ENCODE peak calls at places on chromosomes 13 and 19, in six cellular contexts. Q is transverse colon, E is IMR-90, I is tibial nerve, F is right lobe of liver, T is suprapubic skin. B is an unnamed sample.

GRCh38 chr13:103799028-103799427 is 732.8 kb upstream of the SLC10A2 start:
- DNase-seq in F (no peak), T (no peak), Q (no peak), E (no peak), I (no peak), B (no peak)

GRCh38 chr13:102277286-102277685 is 124.6 kb downstream of the FGF14 start:
- DNase-seq in F (no peak), I (no peak), Q (no peak), T (no peak), E (no peak), B (no peak)

GRCh38 chr13:61700663-61701062 is 285.0 kb upstream of the PCDH20 start:
- DNase-seq in Q (no peak), I (no peak), T (no peak), F (no peak), E (no peak), B (no peak)

GRCh38 chr19:6173190-6173589 is 37.7 kb downstream of the ACSBG2 start:
- DNase-seq in I (no peak), Q (no peak), T (no peak), E (no peak), F (no peak), B (no peak)

GRCh38 chr13:47069133-47069532 is 172.3 kb upstream of the HTR2A start:
- DNase-seq in I (no peak), T (no peak), E (no peak), Q (no peak), F (no peak), B (no peak)

GRCh38 chr19:58395220-58395978 is at the start of gene RNF225:
- DNase-seq in T (peak), I (no peak), E (no peak), F (no peak), Q (peak), B (no peak)

GRCh38 chr19:32124585-32124984 is 220.8 kb upstream of the ZNF507 start:
- DNase-seq in T (no peak), Q (no peak), E (no peak), I (no peak), F (no peak), B (no peak)

GRCh38 chr13:45878966-45879365 is 27.4 kb upstream of the SIAH3 start:
- DNase-seq in F (no peak), T (no peak), Q (no peak), I (no peak), E (no peak), B (no peak)

GRCh38 chr13:113815151-113816058 is 48.5 kb downstream of the GAS6 start:
- DNase-seq in I (no peak), T (no peak), E (no peak), Q (no peak), F (no peak), B (no peak)

GRCh38 chr19:38701455-38702063 is 42.7 kb downstream of the CAPN12 start:
- DNase-seq in F (peak), Q (peak), E (peak), T (no peak), I (no peak), B (no peak)

GRCh38 chr19:29811125-29812079 is at the start of gene CCNE1:
- DNase-seq in F (peak), E (peak), T (peak), I (peak), Q (peak), B (peak)
- TF ChIP-seq POLR2A in F (peak), E (no peak), T (no peak), I (no peak), Q (peak), B (no peak)

DNA sequence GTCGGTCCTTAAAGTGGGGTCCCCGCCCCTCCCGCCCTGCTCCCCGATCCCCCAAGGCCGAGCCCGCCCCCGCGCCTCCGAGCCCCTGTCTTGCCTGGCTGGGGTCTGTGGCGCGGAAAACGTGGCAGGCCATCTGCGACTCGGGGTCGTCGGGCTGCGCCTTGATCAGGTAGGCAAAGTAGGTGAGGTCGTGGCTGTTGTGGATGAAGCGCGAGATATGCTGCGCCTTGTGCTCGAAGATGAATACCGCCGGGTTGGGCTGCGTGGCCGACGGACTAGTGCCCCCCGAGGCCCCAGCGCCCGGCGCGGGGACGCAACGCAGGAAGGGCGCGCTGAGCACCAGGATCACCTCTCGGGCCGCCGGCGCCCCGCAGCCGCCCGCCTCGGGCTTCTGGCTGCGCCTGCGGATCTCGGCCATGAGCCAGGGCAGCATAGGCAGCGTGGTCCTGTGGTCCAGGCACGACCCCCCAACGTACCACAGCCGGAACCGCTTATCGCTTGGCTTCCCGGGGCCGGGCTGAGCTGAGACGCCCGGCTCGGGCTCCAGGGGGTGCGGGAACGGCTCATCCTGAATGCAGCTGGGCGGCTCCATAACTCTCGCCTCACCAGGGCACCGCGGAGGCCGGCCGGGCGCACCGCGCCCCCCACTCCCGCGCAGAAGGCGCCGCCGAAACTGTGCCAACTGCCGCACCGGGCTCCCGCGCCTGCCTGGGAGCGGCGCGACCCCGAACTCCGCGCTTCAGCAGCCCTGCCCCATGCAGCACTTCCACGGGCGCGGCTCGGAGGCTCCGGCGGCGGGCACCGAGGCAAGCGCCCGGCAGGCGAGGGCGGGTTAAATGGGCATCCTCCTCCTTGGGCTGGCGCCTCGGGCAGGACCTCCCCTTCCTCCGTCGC is 546 bp downstream of the TBC1D4 start:
- DNase-seq in Q (peak), E (no peak), F (peak), T (no peak), I (no peak), B (peak)
- H3K4me3 ChIP-seq in Q (peak), E (peak), F (peak), T (peak), I (peak), B (peak)

GRCh38 chr13:53200498-53201453 is 172.2 kb downstream of the OLFM4 start:
- DNase-seq in I (no peak), Q (peak), E (peak), F (no peak), T (no peak), B (no peak)
- TF ChIP-seq CTCF in I (peak), Q (peak), E (peak), F (peak), T (no peak), B (no peak)

DNA sequence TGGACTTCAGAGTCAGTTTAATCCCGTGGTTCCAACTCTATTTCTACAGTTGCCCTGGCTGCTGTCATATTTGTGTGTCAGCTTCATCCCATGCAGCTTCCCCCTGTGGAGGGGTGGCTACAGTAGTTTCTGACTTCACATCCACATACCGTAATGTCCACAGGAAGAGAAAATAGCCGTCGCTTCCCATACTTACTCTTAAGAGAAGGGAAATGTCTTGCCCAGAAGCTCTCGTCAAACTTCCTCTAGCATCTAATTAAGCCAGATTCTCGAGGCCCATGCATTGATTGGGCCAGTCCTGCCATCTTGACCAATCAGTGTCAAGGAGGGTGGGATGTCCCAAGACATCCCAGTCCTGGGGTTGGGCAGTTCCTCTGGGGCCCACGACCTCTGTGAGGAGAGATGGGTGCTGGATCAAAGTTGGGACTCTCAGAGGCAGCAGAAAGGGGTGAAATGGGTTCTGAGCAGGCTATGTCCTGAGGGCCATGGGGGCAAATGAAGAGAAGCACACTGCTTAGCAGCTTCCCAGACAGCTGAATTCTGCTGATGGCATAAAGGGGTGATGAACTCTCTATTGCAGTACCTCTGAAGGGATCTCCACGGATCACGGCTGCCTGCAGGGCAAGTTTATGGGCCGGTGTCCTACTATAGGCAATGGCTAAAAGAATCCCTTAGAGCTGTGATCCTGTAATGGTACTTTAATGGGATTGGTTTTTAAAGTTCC is 286.9 kb downstream of the COG6 start:
- DNase-seq in E (no peak), I (no peak), Q (no peak), T (no peak), F (no peak), B (no peak)
- TF ChIP-seq POLR2A in E (no peak), I (no peak), Q (no peak), T (no peak), F (no peak), B (no peak)

DNA sequence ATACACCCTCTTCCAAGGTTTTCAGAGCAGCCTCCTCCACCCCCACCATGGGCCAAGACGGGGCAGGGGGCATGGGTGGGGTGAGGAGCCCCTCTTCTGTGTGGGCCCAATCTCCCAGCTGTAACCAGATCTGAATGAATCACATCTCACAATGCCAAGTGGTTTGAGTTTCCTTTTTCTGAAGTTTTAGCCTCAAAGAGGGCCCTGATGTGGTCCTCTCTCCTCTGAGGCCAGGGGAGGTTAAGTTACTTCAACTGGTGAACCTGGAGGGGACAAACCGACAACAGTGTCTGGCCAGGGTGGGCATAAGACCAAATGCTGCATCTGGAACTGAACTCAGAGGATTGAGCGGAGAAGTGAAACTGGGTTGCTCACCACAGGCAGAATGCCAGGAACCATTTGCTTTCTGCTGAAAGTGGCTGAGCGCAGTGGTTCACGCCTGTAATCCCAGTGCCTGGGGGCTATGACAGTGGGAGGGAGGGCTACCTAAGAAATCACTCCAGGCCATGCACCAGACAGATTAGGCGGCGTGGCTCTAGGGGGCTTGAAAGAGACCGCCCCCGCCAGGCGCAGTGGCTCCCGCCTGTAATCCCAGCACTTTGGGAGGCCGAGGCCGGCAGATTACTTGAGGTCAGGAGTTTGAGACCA is 15.4 kb upstream of the IRGC start:
- DNase-seq in F (peak), Q (peak), T (no peak), E (peak), I (peak), B (peak)
- H3K4me3 ChIP-seq in F (no peak), Q (peak), T (peak), E (no peak), I (peak), B (no peak)

GRCh38 chr19:48780684-48781391 is 25.5 kb downstream of the FGF21 start:
- DNase-seq in F (no peak), T (no peak), I (no peak), Q (no peak), E (peak), B (peak)

GRCh38 chr19:48779636-48780035 is 24.3 kb downstream of the FGF21 start:
- DNase-seq in T (no peak), F (no peak), Q (no peak), E (no peak), I (no peak), B (no peak)

DNA sequence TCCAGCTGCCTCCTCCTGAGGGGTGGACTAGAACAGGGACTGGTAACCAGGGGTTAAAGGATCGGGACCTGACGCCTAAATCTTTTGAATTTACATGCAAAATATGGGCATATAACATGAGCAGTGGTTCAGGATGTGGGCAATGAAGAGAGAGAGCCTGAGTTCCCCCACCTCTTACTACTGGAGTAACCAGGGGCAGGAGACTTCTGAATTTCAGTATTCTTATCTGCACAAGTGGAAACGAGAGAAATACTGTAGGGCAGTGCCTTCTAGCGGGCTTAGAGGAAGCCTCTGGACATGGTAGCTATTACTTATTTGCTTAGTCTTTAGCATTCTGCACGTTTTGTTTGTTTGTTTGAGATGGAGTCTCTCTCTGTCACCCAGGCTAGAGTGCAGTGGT is 26.3 kb downstream of the BCAT2 start:
- DNase-seq in E (no peak), T (no peak), I (no peak), F (no peak), Q (no peak), B (no peak)
- TF ChIP-seq CTCF in E (peak), T (no peak), I (no peak), F (peak), Q (no peak), B (no peak)

GRCh38 chr19:12954150-12954962 is 2.7 kb downstream of the GADD45GIP1 start:
- DNase-seq in E (no peak), I (no peak), T (no peak), F (no peak), Q (no peak), B (no peak)
- TF ChIP-seq POLR2A in E (no peak), I (no peak), T (no peak), F (no peak), Q (no peak), B (no peak)

GRCh38 chr19:3343619-3344502 is 22.5 kb upstream of the NFIC start:
- DNase-seq in T (peak), I (peak), Q (peak), F (peak), E (peak), B (peak)
- H3K4me3 ChIP-seq in T (peak), I (no peak), Q (peak), F (peak), E (no peak), B (no peak)

DNA sequence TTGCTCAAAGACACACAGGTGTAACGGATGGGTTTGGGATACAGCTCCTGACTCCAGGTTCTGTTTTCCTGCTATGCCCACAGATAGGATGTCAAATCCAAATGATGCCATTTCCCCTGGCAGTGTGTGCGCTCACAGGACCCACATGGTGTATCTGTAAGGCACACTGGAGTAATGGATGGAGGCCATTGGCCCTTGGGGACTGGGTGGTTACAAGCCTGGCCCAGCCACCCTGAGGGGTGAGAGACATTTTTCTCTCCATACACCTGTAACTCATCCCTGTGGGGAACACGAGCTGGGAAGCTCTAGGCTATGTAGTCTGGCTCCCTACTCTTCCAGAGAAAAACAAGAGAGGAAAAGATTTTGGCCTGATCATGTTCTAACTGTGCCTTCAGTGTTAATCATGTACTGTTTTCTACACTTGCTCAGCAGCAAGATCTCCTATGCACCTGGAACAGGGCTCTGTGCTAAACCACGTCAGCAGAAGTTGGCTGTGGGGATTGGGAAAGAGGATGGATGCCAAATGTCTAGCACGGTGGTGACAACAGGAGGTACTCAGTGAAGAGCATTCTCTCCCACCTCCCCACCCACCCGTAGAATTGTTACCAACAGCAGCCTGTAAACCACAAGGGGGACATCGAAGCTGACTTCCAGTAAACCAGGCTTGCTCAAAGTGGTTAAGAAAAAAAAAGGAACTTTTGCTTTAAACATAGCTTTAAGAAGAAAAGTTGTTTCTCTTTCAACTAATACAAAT is 237.0 kb downstream of the LACC1 start:
- DNase-seq in E (peak), T (no peak), Q (no peak), I (no peak), F (peak), B (no peak)
- TF ChIP-seq CTCF in E (peak), T (no peak), Q (no peak), I (no peak), F (no peak), B (no peak)

GRCh38 chr13:31929031-31929770 is 102.4 kb upstream of the FRY start:
- DNase-seq in T (no peak), I (no peak), F (no peak), Q (no peak), E (no peak), B (no peak)

GRCh38 chr13:31922724-31923123 is 108.8 kb upstream of the FRY start:
- DNase-seq in T (no peak), Q (no peak), I (no peak), F (no peak), E (no peak), B (no peak)

GRCh38 chr13:31923134-31923763 is 108.3 kb upstream of the FRY start:
- DNase-seq in T (no peak), E (no peak), Q (no peak), I (no peak), F (no peak), B (no peak)

GRCh38 chr13:31927219-31927653 is 104.3 kb upstream of the FRY start:
- DNase-seq in E (no peak), F (peak), I (no peak), Q (no peak), T (no peak), B (no peak)

DNA sequence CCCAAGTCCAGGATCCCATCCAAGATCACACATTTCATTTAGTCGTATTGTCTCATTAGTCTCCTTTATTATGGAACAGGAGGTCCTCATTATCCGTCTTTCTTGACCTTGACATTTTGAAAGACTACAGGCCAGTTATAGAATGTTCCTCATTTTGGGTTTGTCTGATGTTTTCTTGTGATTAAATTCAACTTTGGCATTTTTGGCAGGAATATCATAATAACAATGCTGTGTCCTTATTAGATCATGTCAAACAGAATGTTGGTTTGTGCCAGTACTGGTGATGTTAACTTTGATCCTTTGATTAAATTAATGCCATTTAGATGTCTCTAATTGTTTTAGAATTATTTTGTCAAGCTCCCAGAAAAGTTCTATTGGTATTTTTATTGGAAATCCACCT is 106.5 kb upstream of the FRY start:
- DNase-seq in E (no peak), Q (no peak), I (no peak), F (no peak), T (no peak), B (no peak)
- TF ChIP-seq POLR2A in E (no peak), Q (no peak), I (no peak), F (no peak), T (no peak), B (no peak)